ENCODE peak calls at places on chromosomes 11 and 22, in four cellular contexts. One of them, this sample, is unnamed.

GRCh38 chr22:46213052-46213451 is 37.0 kb downstream of the CDPF1 start:
- DNase-seq in body of pancreas: no peak
- DNase-seq in endothelial cell of umbilical vein: no peak
- DNase-seq in GM12891: no peak
- DNase-seq in this sample: no peak

GRCh38 chr11:99069831-99070444 is 49.2 kb downstream of the CNTN5 start:
- DNase-seq in endothelial cell of umbilical vein: no peak
- DNase-seq in GM12891: no peak
- DNase-seq in body of pancreas: peak
- DNase-seq in this sample: peak

GRCh38 chr11:6609502-6610015 is 2.5 kb downstream of the TAF10 start:
- DNase-seq in body of pancreas: no peak
- DNase-seq in GM12891: no peak
- DNase-seq in endothelial cell of umbilical vein: no peak
- DNase-seq in this sample: no peak

GRCh38 chr11:129701706-129702105 is 113.9 kb upstream of the TMEM45B start:
- DNase-seq in body of pancreas: no peak
- DNase-seq in endothelial cell of umbilical vein: no peak
- DNase-seq in GM12891: no peak
- DNase-seq in this sample: no peak

GRCh38 chr11:78195917-78196545 is 7.3 kb downstream of the USP35 start:
- DNase-seq in GM12891: no peak
- DNase-seq in body of pancreas: no peak
- DNase-seq in endothelial cell of umbilical vein: no peak
- DNase-seq in this sample: peak

GRCh38 chr11:124070906-124071621 is 29.9 kb upstream of the OR10G7 start:
- DNase-seq in endothelial cell of umbilical vein: peak
- DNase-seq in GM12891: peak
- DNase-seq in body of pancreas: peak
- DNase-seq in this sample: peak

GRCh38 chr11:44976576-44976975 is 25.9 kb upstream of the TP53I11 start:
- DNase-seq in body of pancreas: no peak
- DNase-seq in endothelial cell of umbilical vein: no peak
- DNase-seq in GM12891: no peak
- DNase-seq in this sample: no peak

GRCh38 chr22:16783453-16783852 is 41.8 kb downstream of the XKR3 start:
- DNase-seq in GM12891: no peak
- DNase-seq in body of pancreas: no peak
- DNase-seq in endothelial cell of umbilical vein: no peak
- DNase-seq in this sample: no peak

GRCh38 chr11:107249054-107249453 is 208.6 kb downstream of the CWF19L2 start:
- DNase-seq in endothelial cell of umbilical vein: no peak
- DNase-seq in GM12891: no peak
- DNase-seq in body of pancreas: no peak
- DNase-seq in this sample: no peak

GRCh38 chr22:26322179-26322905 is 106.7 kb upstream of the ASPHD2 start:
- DNase-seq in body of pancreas: no peak
- DNase-seq in endothelial cell of umbilical vein: no peak
- DNase-seq in GM12891: no peak
- DNase-seq in this sample: no peak

GRCh38 chr22:23264610-23265388 is 84.5 kb downstream of the BCR start:
- DNase-seq in GM12891: no peak
- DNase-seq in body of pancreas: no peak
- DNase-seq in endothelial cell of umbilical vein: no peak
- DNase-seq in this sample: no peak

GRCh38 chr22:48872271-48873260 is 955.1 kb downstream of the BRD1 start:
- DNase-seq in endothelial cell of umbilical vein: no peak
- DNase-seq in GM12891: no peak
- DNase-seq in body of pancreas: no peak
- DNase-seq in this sample: no peak

GRCh38 chr11:27545035-27545434 is 38.5 kb upstream of the LIN7C start:
- DNase-seq in body of pancreas: no peak
- DNase-seq in GM12891: no peak
- DNase-seq in endothelial cell of umbilical vein: no peak
- DNase-seq in this sample: no peak

GRCh38 chr11:131579932-131580387 is 209.5 kb downstream of the NTM start:
- DNase-seq in body of pancreas: no peak
- DNase-seq in GM12891: peak
- DNase-seq in endothelial cell of umbilical vein: no peak
- DNase-seq in this sample: peak

GRCh38 chr11:2806351-2807058 is 79.1 kb downstream of the CDKN1C start:
- DNase-seq in body of pancreas: peak
- DNase-seq in endothelial cell of umbilical vein: no peak
- DNase-seq in GM12891: no peak
- DNase-seq in this sample: no peak

GRCh38 chr11:69493931-69494821 is 12.7 kb downstream of the LINC01488 start:
- DNase-seq in body of pancreas: no peak
- DNase-seq in GM12891: no peak
- DNase-seq in endothelial cell of umbilical vein: peak
- DNase-seq in this sample: no peak

GRCh38 chr11:63602296-63602695 is 11.9 kb downstream of the PLAAT3 start:
- DNase-seq in body of pancreas: no peak
- DNase-seq in endothelial cell of umbilical vein: no peak
- DNase-seq in GM12891: no peak
- DNase-seq in this sample: no peak

GRCh38 chr11:113189909-113190667 is 124.3 kb upstream of the TTC12 start:
- DNase-seq in GM12891: no peak
- DNase-seq in body of pancreas: no peak
- DNase-seq in endothelial cell of umbilical vein: no peak
- DNase-seq in this sample: peak

GRCh38 chr11:5992604-5993251 is 5.9 kb upstream of the OR52L1 start:
- DNase-seq in endothelial cell of umbilical vein: peak
- DNase-seq in body of pancreas: no peak
- DNase-seq in GM12891: peak
- DNase-seq in this sample: peak

GRCh38 chr22:29325785-29326315 is 10.4 kb upstream of the RASL10A start:
- DNase-seq in body of pancreas: no peak
- DNase-seq in endothelial cell of umbilical vein: no peak
- DNase-seq in GM12891: no peak
- DNase-seq in this sample: no peak

GRCh38 chr11:15106201-15106965 is 8.3 kb upstream of the INSC start:
- DNase-seq in body of pancreas: no peak
- DNase-seq in GM12891: no peak
- DNase-seq in endothelial cell of umbilical vein: no peak
- DNase-seq in this sample: no peak

GRCh38 chr11:10331548-10332289 is 26.8 kb downstream of the ADM start:
- DNase-seq in endothelial cell of umbilical vein: no peak
- DNase-seq in body of pancreas: no peak
- DNase-seq in GM12891: no peak
- DNase-seq in this sample: no peak

GRCh38 chr11:5620606-5621521 is 3.9 kb upstream of the TRIM34 start:
- DNase-seq in GM12891: no peak
- DNase-seq in body of pancreas: no peak
- DNase-seq in endothelial cell of umbilical vein: peak
- DNase-seq in this sample: no peak

GRCh38 chr11:75490221-75491181 is 35.2 kb downstream of the GDPD5 start:
- DNase-seq in endothelial cell of umbilical vein: peak
- DNase-seq in body of pancreas: no peak
- DNase-seq in GM12891: no peak
- DNase-seq in this sample: no peak

GRCh38 chr22:17588606-17589005 is 25.3 kb downstream of the SLC25A18 start:
- DNase-seq in GM12891: no peak
- DNase-seq in body of pancreas: no peak
- DNase-seq in endothelial cell of umbilical vein: no peak
- DNase-seq in this sample: no peak

GRCh38 chr22:24128631-24129601 is 52.4 kb upstream of the SUSD2 start:
- DNase-seq in body of pancreas: peak
- DNase-seq in endothelial cell of umbilical vein: no peak
- DNase-seq in GM12891: no peak
- DNase-seq in this sample: no peak

GRCh38 chr11:94762995-94763394 is 5.2 kb upstream of the AMOTL1 start:
- DNase-seq in endothelial cell of umbilical vein: no peak
- DNase-seq in GM12891: no peak
- DNase-seq in body of pancreas: no peak
- DNase-seq in this sample: no peak

GRCh38 chr22:36741204-36741793 is 34.6 kb downstream of the IFT27 start:
- DNase-seq in body of pancreas: no peak
- DNase-seq in GM12891: no peak
- DNase-seq in endothelial cell of umbilical vein: no peak
- DNase-seq in this sample: peak

GRCh38 chr22:40239345-40239683 is 61.6 kb downstream of the TNRC6B start:
- DNase-seq in endothelial cell of umbilical vein: no peak
- DNase-seq in body of pancreas: no peak
- DNase-seq in GM12891: no peak
- DNase-seq in this sample: no peak

GRCh38 chr11:57711414-57712255 is at the start of gene MED19:
- DNase-seq in GM12891: peak
- DNase-seq in endothelial cell of umbilical vein: no peak
- DNase-seq in body of pancreas: peak
- DNase-seq in this sample: peak

GRCh38 chr11:57709802-57710367 is 2.1 kb downstream of the MED19 start:
- DNase-seq in body of pancreas: no peak
- DNase-seq in GM12891: no peak
- DNase-seq in endothelial cell of umbilical vein: no peak
- DNase-seq in this sample: no peak

GRCh38 chr11:57713849-57714248 is 1.5 kb downstream of the TMX2 start:
- DNase-seq in body of pancreas: no peak
- DNase-seq in GM12891: no peak
- DNase-seq in endothelial cell of umbilical vein: no peak
- DNase-seq in this sample: peak

DNA sequence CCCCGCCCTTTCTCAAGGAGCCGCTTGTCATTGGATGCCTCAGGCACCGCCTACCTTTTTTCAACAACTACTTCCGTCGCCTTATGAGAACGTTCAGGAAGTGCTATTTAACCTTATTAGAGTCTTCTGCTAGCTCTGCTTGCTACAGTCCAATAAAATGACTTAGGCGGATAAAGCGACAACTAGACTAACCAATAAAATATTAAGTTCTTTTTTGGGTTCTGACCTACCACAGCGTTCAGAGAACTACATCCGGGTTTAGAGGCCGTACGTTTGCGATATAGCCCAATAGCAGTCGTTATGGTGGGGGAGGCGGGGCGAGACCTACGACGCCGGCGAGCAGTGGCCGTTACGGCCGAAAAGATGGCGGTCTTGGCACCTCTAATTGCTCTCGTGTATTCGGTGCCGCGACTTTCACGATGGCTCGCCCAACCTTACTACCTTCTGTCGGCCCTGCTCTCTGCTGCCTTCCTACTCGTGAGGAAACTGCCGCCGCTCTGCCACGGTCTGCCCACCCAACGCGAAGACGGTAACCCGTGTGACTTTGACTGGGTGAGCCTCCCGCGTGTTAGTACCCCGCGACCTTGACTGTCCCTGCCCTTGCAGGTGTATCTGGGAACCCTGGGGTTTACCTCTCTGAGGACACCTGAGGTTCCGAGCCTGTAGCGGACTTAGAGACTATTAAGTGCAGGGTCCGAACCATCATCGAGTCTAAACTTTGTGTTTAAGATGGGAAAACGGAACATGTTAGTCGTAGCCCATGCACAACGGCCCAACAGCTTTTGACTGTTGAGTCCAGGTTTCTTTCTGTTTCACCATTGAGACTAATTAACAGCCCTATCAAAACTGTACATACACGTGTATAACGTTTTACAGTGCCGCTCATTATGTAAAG is at the start of gene TMX2:
- DNase-seq in GM12891: peak
- DNase-seq in body of pancreas: peak
- DNase-seq in endothelial cell of umbilical vein: peak
- DNase-seq in this sample: peak
- TF ChIP-seq POLR2A in GM12891: peak
- TF ChIP-seq POLR2A in body of pancreas: peak
- TF ChIP-seq POLR2A in endothelial cell of umbilical vein: no peak
- TF ChIP-seq POLR2A in this sample: peak

DNA sequence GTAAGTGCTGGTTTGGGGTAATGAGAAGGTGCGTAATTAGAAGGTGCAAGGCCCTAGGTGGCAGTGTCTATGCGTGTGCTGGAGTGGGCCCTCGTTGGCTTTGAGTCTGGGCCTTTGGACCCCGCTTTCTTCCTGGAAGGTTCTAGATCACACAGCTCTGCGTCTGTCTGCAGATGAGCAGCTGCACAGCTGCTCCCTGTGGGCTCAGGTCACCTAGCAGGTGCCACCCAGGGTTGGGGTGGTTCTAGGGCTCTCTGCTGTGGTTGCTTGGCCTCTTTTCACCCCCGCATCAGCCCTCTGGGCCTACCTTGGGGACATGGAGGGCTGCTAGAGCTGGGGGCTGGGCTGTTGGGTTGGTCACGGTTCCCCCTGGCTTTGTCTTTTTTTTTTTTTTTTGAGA is 10.4 kb downstream of the RELT start:
- DNase-seq in body of pancreas: no peak
- DNase-seq in GM12891: no peak
- DNase-seq in endothelial cell of umbilical vein: no peak
- DNase-seq in this sample: no peak
- TF ChIP-seq POLR2A in body of pancreas: no peak
- TF ChIP-seq POLR2A in GM12891: no peak
- TF ChIP-seq POLR2A in endothelial cell of umbilical vein: no peak
- TF ChIP-seq POLR2A in this sample: no peak

GRCh38 chr11:96313163-96313562 is 29.8 kb downstream of the MAML2 start:
- DNase-seq in GM12891: no peak
- DNase-seq in endothelial cell of umbilical vein: no peak
- DNase-seq in body of pancreas: no peak
- DNase-seq in this sample: no peak

GRCh38 chr11:96317576-96317975 is 25.4 kb downstream of the MAML2 start:
- DNase-seq in body of pancreas: no peak
- DNase-seq in GM12891: no peak
- DNase-seq in endothelial cell of umbilical vein: no peak
- DNase-seq in this sample: no peak

GRCh38 chr11:96316869-96317268 is 26.1 kb downstream of the MAML2 start:
- DNase-seq in GM12891: no peak
- DNase-seq in body of pancreas: no peak
- DNase-seq in endothelial cell of umbilical vein: no peak
- DNase-seq in this sample: no peak

GRCh38 chr11:96315476-96315875 is 27.5 kb downstream of the MAML2 start:
- DNase-seq in endothelial cell of umbilical vein: no peak
- DNase-seq in body of pancreas: no peak
- DNase-seq in GM12891: no peak
- DNase-seq in this sample: no peak

GRCh38 chr11:96314326-96315050 is 28.5 kb downstream of the MAML2 start:
- DNase-seq in endothelial cell of umbilical vein: peak
- DNase-seq in GM12891: no peak
- DNase-seq in body of pancreas: no peak
- DNase-seq in this sample: no peak
- TF ChIP-seq POLR2A in endothelial cell of umbilical vein: peak
- TF ChIP-seq POLR2A in GM12891: no peak
- TF ChIP-seq POLR2A in body of pancreas: no peak
- TF ChIP-seq POLR2A in this sample: no peak

DNA sequence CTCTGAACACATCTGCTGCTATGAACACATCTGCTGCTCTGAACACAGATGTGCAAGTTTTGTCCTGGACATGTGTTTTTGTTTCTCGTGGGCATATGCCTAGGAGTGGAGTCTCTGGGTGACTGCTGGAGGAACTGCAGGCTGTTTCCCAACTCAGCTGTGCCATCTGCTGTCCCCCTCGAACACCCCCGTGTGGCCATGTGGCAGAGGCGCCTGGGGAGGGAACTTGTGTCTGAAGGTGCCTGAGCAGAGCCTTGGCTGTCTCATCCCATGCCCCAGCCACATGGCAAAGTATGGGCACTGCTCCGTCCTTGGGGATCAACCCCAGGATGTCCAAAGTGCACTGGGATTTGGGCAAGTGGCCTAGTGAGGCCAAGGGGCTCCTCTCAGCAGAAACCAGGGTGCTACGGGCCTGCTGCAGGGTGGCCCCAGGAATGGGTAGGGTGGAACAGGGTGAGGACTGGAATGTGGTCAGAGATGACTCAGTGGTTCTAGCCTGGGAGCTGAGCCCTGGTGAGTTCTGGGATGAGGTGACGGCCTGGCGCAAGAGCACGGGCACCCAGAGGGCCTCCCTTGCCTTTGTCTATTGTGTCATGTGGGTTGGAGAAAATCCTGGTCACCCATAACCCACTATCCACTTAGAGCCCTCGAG is 14.7 kb downstream of the GATD1 start:
- DNase-seq in body of pancreas: no peak
- DNase-seq in endothelial cell of umbilical vein: no peak
- DNase-seq in GM12891: no peak
- DNase-seq in this sample: peak
- TF ChIP-seq POLR2A in body of pancreas: peak
- TF ChIP-seq POLR2A in endothelial cell of umbilical vein: peak
- TF ChIP-seq POLR2A in GM12891: no peak
- TF ChIP-seq POLR2A in this sample: no peak

This sample was measured in erythroblast.